ENCODE peak calls at places on chromosomes 11 and 22, in ten cellular contexts. I is GM12865; Y is HEK293T; R is CD4-positive, alpha-beta T cell; T is bronchial epithelial cell; S is lung; P is stimulated activated CD4-positive, alpha-beta T cell treated with anti-CD3 and anti-CD28 coated beads, TNF-alpha, amount 100 ng/mL, for 48 hours; J is progenitor cell of endocrine pancreas; C is GM04504; O is GDM1. H is an unnamed sample.
A peak's percentile ranks its signal among the peaks of the same experiment; 100 is the strongest.

GRCh38 chr11:132099692-132100091 is 729.3 kb downstream of the NTM start:
- DNase-seq in P (no peak), T (no peak), R (no peak), I (peak; percentile 38), Y (peak; percentile 40), C (no peak), S (no peak), O (peak; percentile 31), J (no peak), H (no peak)

GRCh38 chr11:108117746-108118371 is 3.5 kb upstream of the ACAT1 start:
- DNase-seq in T (peak; percentile 61), I (peak; percentile 62), R (no peak), Y (peak; percentile 26), C (no peak), J (no peak), P (no peak), S (no peak), O (no peak), H (no peak)

GRCh38 chr11:134951305-134951700 is 539.3 kb upstream of the B3GAT1 start:
- DNase-seq in I (no peak), C (peak; percentile 43), Y (no peak), J (no peak), O (no peak), T (peak; percentile 48), R (no peak), P (no peak), S (no peak), H (peak; percentile 73)

GRCh38 chr22:37284807-37285355 is 2.6 kb downstream of the CYTH4 start:
- DNase-seq in Y (no peak), S (peak; percentile 67), T (no peak), I (peak; percentile 64), R (peak; percentile 45), C (no peak), O (peak; percentile 97), P (no peak), J (no peak), H (peak; percentile 70)

GRCh38 chr22:35899736-35900135 is 128.9 kb downstream of the RBFOX2 start:
- DNase-seq in C (no peak), R (no peak), J (no peak), P (no peak), T (no peak), S (no peak), I (no peak), O (no peak), Y (no peak), H (no peak)

GRCh38 chr11:33910261-33910959 is 18.5 kb upstream of the LMO2 start:
- DNase-seq in C (no peak), I (no peak), T (no peak), O (no peak), R (no peak), Y (no peak), S (no peak), P (no peak), J (no peak), H (no peak)

GRCh38 chr11:46918087-46918751 is at the start of gene LRP4:
- DNase-seq in R (no peak), P (no peak), C (no peak), O (no peak), T (no peak), Y (peak; percentile 60), S (no peak), I (peak; percentile 16), J (peak; percentile 33), H (no peak)

GRCh38 chr11:59918987-59919589 is 19.1 kb upstream of the OOSP1 start:
- DNase-seq in O (peak; percentile 35), C (peak; percentile 10), Y (peak; percentile 15), T (peak; percentile 67), I (peak; percentile 37), P (no peak), R (no peak), J (no peak), S (no peak), H (no peak)

GRCh38 chr22:40138866-40139265 is 38.9 kb upstream of the TNRC6B start:
- DNase-seq in I (no peak), R (no peak), O (no peak), P (no peak), J (no peak), S (no peak), C (no peak), Y (no peak), T (no peak), H (no peak)

GRCh38 chr11:73838443-73839122 is 38.1 kb downstream of the COA4 start:
- DNase-seq in S (no peak), C (no peak), Y (no peak), J (no peak), T (no peak), P (no peak), R (no peak), O (no peak), I (no peak), H (no peak)